ENCODE peak calls at places on chromosomes 3 and 15, in seven cellular contexts. K is endothelial cell of umbilical vein; P is OCI-LY7; E is WTC11; T is foreskin fibroblast; Q is CD8-positive, alpha-beta T cell; R is activated B cell treated with CpG ODN at 0.5 μM for 24 hours. M is an unnamed sample.

GRCh38 chr15:89740137-89740536 is 10.9 kb downstream of the MESP1 start:
- DNase-seq in R (no peak), E (peak; percentile 69), P (peak; percentile 79), K (peak; percentile 86), T (peak; percentile 38), Q (peak; percentile 68), M (peak; percentile 65)

GRCh38 chr3:52346623-52347530 is 30.8 kb downstream of the DNAH1 start:
- DNase-seq in R (no peak), T (peak; percentile 62), E (no peak), P (no peak), Q (no peak), K (no peak), M (peak; percentile 85)

GRCh38 chr3:196003611-196004010 is 78.3 kb downstream of the TFRC start:
- DNase-seq in R (no peak), K (no peak), E (no peak), Q (no peak), T (no peak), P (no peak), M (no peak)

GRCh38 chr3:169241928-169242751 is 421.4 kb downstream of the MECOM start:
- DNase-seq in T (peak; percentile 15), K (peak; percentile 87), R (no peak), E (peak; percentile 62), P (no peak), Q (no peak), M (peak; percentile 32)

GRCh38 chr3:55968331-55968730 is 481.2 kb upstream of the WNT5A start:
- DNase-seq in K (peak; percentile 49), P (no peak), Q (no peak), E (no peak), T (no peak), R (no peak), M (peak; percentile 15)

GRCh38 chr15:75202251-75203016 is 752 bp downstream of the C15orf39 start:
- DNase-seq in K (peak; percentile 59), T (peak; percentile 83), E (peak; percentile 62), Q (peak; percentile 89), P (peak; percentile 93), R (peak; percentile 77), M (peak; percentile 85)

GRCh38 chr3:127458698-127459097 is 131.8 kb downstream of the TPRA1 start:
- DNase-seq in P (peak; percentile 47), R (no peak), Q (no peak), T (no peak), E (peak; percentile 89), K (peak; percentile 11), M (no peak)

GRCh38 chr3:118842147-118842863 is 192.3 kb downstream of the IGSF11 start:
- DNase-seq in P (no peak), K (no peak), T (no peak), E (no peak), Q (no peak), R (no peak), M (no peak)

GRCh38 chr15:28260722-28261121 is 61.3 kb downstream of the HERC2 start:
- DNase-seq in E (peak; percentile 33), R (no peak), Q (no peak), K (peak; percentile 42), T (no peak), P (no peak), M (no peak)

GRCh38 chr15:73052679-73053397 is 575 bp downstream of the NEO1 start:
- DNase-seq in K (no peak), E (peak; percentile 59), T (no peak), P (peak; percentile 41), Q (peak; percentile 52), R (peak; percentile 19), M (peak; percentile 19)

DNA sequence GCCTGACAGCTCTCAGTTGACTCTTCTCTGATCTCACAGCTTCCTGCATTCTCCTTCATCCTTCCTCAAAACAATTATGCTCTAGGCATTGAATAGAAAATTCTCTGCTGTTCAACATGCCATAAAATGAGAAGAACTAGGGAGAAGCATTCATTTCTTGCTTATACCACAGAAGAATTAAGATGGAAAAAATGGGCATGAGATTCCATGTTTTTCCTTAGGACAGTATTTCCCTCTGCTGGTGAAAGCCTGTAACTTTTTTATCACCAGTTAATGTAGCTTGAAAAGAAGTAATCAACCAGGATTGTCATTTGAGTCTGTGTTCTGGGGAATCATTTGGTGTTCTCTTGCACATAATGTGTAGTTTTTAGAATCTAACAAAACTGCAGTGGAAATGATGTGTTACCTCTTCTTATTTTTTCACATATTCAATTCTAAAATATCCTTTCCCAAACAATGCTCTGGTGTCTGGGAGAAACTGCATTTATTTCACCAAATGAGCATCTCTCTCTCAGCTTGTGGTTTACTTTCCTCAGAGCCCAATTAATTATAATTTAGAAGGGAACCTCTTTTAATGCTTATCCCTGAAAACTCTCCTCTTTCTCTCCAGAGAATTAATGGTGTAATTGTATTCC is 92.8 kb upstream of the DCBLD2 start:
- DNase-seq in E (no peak), Q (no peak), T (peak; percentile 36), P (no peak), R (no peak), K (peak; percentile 76), M (peak; percentile 70)
- TF ChIP-seq CTCF in E (no peak), Q (no peak), T (peak; percentile 58), P (peak; percentile 69), R (no peak), K (peak; percentile 40), M (peak; percentile 83)

DNA sequence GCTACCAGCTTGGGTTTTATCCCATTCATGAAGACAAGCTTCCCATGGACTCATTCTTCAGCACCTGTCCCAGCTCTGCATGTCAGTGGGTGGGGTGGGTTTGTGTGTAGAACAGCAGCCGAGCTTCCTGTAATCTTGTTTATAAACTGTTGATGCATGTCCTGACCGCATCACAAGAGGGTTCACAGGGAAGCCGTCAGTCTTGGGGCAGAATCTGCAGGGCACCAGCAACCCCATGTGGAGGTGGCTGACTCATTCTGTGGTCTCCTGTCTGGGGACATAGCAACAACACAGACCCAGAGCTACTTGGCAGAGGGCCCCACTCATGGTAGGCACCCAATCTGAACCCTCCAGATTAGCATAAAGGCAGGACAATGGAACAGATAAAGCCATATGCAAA is 35.6 kb downstream of the DAPK2 start:
- DNase-seq in R (peak; percentile 61), Q (peak; percentile 90), P (peak; percentile 94), T (peak; percentile 67), K (peak; percentile 24), E (no peak), M (peak; percentile 87)
- TF ChIP-seq CTCF in R (no peak), Q (no peak), P (peak; percentile 70), T (no peak), K (no peak), E (no peak), M (no peak)

DNA sequence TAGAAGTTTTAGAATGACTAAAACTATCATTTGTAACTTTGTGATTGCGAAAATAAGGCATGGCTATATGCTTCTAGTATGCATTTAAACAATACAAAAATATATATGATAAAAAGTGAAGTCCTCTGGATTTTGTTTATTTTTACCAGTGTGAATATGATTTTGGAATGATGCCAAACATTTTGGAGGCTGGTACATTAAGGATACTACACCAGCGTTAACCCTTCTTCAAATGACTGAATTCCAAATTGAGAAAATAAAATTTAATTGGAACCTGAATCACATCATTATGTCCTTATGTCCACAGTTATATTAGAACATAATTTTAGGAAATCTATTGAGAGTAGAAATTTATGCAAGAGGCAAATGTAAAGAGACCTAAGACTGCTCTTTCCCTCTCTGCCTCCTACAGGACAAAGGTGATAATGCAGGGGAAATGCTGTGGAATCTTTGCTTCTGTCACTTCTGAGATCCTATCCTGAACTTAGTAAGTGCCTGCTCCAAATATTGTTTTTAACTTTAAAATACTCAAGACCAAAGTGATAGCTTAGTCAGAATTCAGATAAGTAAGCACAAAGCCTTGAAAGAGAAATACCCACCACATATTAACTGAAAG is 121.1 kb upstream of the NANOGP8 start:
- DNase-seq in R (no peak), E (no peak), K (peak; percentile 20), Q (no peak), P (peak; percentile 7), T (peak; percentile 2), M (no peak)
- TF ChIP-seq CTCF in R (no peak), E (peak; percentile 67), K (peak; percentile 36), Q (no peak), P (peak; percentile 74), T (no peak), M (peak; percentile 43)

DNA sequence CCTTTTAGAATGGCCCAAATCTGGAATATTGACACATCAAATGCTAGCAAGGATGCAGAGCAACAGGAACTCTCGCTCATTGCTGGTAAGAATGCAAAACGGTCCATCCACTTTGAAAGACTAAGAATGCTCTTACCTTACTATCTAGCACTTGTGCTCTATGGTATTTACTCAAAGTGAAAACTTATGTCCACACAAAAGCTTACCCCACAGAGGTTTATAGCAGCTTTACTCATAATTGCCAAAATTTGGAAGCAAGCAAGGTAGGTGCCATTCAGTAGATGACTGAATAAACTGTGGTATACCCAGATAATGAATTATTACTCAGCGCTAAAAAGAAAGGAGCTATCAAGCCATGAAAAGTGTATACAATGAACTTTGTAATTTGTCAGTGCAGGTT is 96.4 kb downstream of the CTNNB1 start:
- DNase-seq in E (no peak), K (no peak), P (no peak), R (no peak), Q (no peak), T (no peak), M (no peak)
- TF ChIP-seq CTCF in E (no peak), K (no peak), P (no peak), R (no peak), Q (no peak), T (no peak), M (no peak)

DNA sequence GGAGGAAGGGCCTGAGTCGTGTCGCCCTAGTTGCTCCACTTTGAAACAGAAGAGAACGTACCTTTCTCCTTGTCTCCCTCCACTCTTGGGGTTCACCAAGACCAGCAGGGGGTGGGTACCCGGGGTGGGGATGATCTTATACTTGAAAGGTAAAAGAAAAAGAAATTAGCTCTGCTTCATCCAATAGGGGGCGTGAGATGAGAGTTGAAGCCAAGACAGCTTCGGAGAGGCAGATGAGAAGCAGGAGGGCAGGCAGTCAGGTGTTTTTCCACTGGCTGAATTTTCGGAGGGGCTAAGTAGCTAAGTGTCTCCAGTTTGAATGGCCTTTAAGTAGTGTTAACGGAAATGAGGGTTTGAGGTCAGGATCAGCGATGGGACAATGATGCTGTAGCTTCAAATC is 100.4 kb downstream of the DGKG start:
- DNase-seq in Q (no peak), K (no peak), E (peak; percentile 40), T (no peak), P (peak; percentile 39), R (no peak), M (no peak)
- TF ChIP-seq CTCF in Q (no peak), K (no peak), E (peak; percentile 42), T (peak; percentile 5), P (peak; percentile 71), R (no peak), M (peak; percentile 25)

DNA sequence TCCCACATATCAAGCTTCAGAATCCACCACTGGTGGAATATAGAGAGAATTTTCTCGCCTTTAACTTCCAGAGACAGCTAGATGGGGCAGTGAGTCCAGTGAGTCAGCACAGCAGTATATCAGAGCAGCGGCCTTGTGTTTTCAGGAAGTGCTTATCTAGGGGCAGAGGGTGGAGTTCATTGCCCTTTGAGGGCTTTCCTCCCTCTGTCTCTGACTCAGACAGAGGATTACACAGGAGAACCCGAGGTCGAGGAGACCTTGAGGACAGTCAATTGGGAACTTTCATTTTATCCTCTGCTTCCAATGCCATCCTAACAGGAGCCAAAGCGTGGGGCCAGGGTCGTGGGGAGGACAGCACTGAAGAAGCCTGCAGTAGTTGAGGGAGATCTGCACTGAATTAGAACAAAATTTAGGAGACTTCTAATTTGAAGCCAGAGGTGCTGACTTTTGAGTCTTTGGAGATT is 109.6 kb upstream of the UMPS start:
- DNase-seq in R (no peak), T (no peak), E (no peak), K (peak; percentile 67), P (peak; percentile 4), Q (peak; percentile 55), M (peak; percentile 4)
- TF ChIP-seq CTCF in R (no peak), T (no peak), E (no peak), K (no peak), P (peak; percentile 11), Q (no peak), M (no peak)

GRCh38 chr3:89314454-89314853 is 207.0 kb downstream of the EPHA3 start:
- DNase-seq in Q (no peak), K (no peak), R (no peak), E (no peak), T (peak; percentile 43), P (peak; percentile 3), M (peak; percentile 11)
- TF ChIP-seq CTCF in Q (no peak), K (no peak), R (no peak), E (no peak), T (peak; percentile 23), P (peak; percentile 45), M (peak; percentile 22)

M was measured in AG10803.